ENCODE peak calls at places on chromosomes 7 and 10, in nine cellular contexts. K is neuronal stem cell, J is upper lobe of right lung, T is HCT116, L is bronchial epithelial cell, Y is adipocyte, R is right lobe of liver, S is GM06990, I is keratinocyte. P is an unnamed sample. For H3K36me3, the result is how much of the 10 kb centered on the place peaks cover.

GRCh38 chr7:8271960-8272359 is 10.0 kb upstream of the ICA1 start:
- DNase-seq in Y (no peak), T (no peak), R (no peak), K (no peak), I (no peak), S (no peak), L (no peak), J (no peak), P (no peak)

GRCh38 chr10:110509560-110509959 is 11.9 kb downstream of the DUSP5 start:
- DNase-seq in S (no peak), I (no peak), T (no peak), R (no peak), J (no peak), Y (no peak), K (no peak), L (no peak), P (no peak)

GRCh38 chr10:114779803-114780609 is 41.6 kb upstream of the FHIP2A start:
- DNase-seq in I (peak), K (peak), R (no peak), L (peak), S (no peak), T (peak), Y (peak), J (no peak), P (peak)

GRCh38 chr7:134605978-134606923 is 40.4 kb upstream of the BPGM start:
- DNase-seq in K (peak), Y (peak), T (peak), L (peak), J (no peak), I (no peak), S (no peak), R (peak), P (no peak)

GRCh38 chr10:86888585-86889381 is 68.6 kb downstream of the MMRN2 start:
- DNase-seq in L (peak), R (no peak), I (no peak), K (no peak), J (no peak), Y (peak), T (no peak), S (peak), P (peak)

GRCh38 chr7:132783824-132784223 is 207.6 kb upstream of the PLXNA4 start:
- DNase-seq in T (peak), J (no peak), I (peak), S (no peak), Y (peak), K (no peak), R (no peak), L (peak), P (peak)

GRCh38 chr7:45684910-45685618 is 110.9 kb downstream of the ADCY1 start:
- DNase-seq in J (peak), I (no peak), S (no peak), K (no peak), R (peak), Y (no peak), T (no peak), L (no peak), P (no peak)

GRCh38 chr10:117007080-117007479 is 2.1 kb upstream of the SHTN1 start:
- DNase-seq in L (peak), J (no peak), R (no peak), Y (peak), I (peak), K (no peak), S (no peak), T (peak), P (peak)

GRCh38 chr10:4283841-4284610 is 499.0 kb upstream of the KLF6 start:
- DNase-seq in K (no peak), L (no peak), S (no peak), Y (peak), R (no peak), J (no peak), I (no peak), T (no peak), P (peak)

GRCh38 chr7:78691584-78691983 is 761.9 kb downstream of the MAGI2 start:
- DNase-seq in L (no peak), R (no peak), Y (no peak), S (no peak), J (no peak), K (no peak), T (no peak), I (no peak), P (no peak)

GRCh38 chr10:101031128-101031795 is at the start of the genes PDZD7 and SFXN3:
- DNase-seq in J (peak), R (peak), Y (peak), S (peak), L (peak), K (peak), T (peak), I (no peak), P (peak)

GRCh38 chr10:132809237-132810140 is 23.5 kb upstream of the NKX6-2 start:
- DNase-seq in Y (no peak), R (no peak), I (no peak), L (no peak), K (no peak), S (no peak), T (no peak), J (no peak), P (no peak)

GRCh38 chr7:94883676-94884075 is 23.7 kb upstream of the PPP1R9A start:
- DNase-seq in K (no peak), T (no peak), I (no peak), Y (no peak), L (no peak), R (no peak), J (no peak), S (no peak), P (no peak)

GRCh38 chr7:27377988-27378387 is 135.4 kb downstream of the EVX1 start:
- DNase-seq in Y (no peak), T (no peak), S (no peak), K (no peak), I (no peak), J (no peak), L (no peak), R (no peak), P (no peak)

GRCh38 chr10:79386637-79387465 is 39.6 kb downstream of the PPIF start:
- DNase-seq in L (no peak), J (peak), S (no peak), K (no peak), I (no peak), R (peak), Y (no peak), T (no peak), P (no peak)

GRCh38 chr10:70753841-70754621 is 31.1 kb downstream of the TBATA start:
- DNase-seq in R (no peak), I (no peak), L (no peak), J (peak), Y (peak), S (no peak), T (no peak), K (no peak), P (no peak)

GRCh38 chr7:144416341-144416740 is 12.8 kb upstream of the NOBOX start:
- DNase-seq in R (no peak), S (no peak), J (no peak), Y (no peak), K (no peak), I (peak), L (peak), T (no peak), P (no peak)

GRCh38 chr7:110914263-110914662 is 176.7 kb upstream of the LRRN3 start:
- DNase-seq in K (no peak), S (no peak), T (no peak), R (no peak), Y (no peak), J (no peak), L (no peak), I (no peak), P (no peak)

GRCh38 chr10:97759981-97760345 is 11.8 kb downstream of the SFRP5 start:
- DNase-seq in S (no peak), T (no peak), K (no peak), R (no peak), L (no peak), I (no peak), J (peak), Y (no peak), P (no peak)

GRCh38 chr10:22325272-22325947 is 4.5 kb downstream of the BMI1 start:
- DNase-seq in K (peak), S (peak), I (no peak), L (no peak), Y (peak), J (peak), R (peak), T (no peak), P (no peak)

GRCh38 chr10:23197416-23197861 is 5.3 kb downstream of the PTF1A start:
- DNase-seq in I (no peak), L (no peak), J (no peak), T (no peak), Y (no peak), S (no peak), R (no peak), K (no peak), P (no peak)

GRCh38 chr7:90931996-90932912 is 332.0 kb upstream of the FZD1 start:
- DNase-seq in T (no peak), Y (no peak), K (no peak), L (no peak), I (no peak), R (no peak), S (peak), J (no peak), P (no peak)

GRCh38 chr10:99382181-99382580 is 48.2 kb downstream of the GOT1 start:
- DNase-seq in I (no peak), S (no peak), L (no peak), T (no peak), J (no peak), R (no peak), Y (no peak), K (no peak), P (no peak)

GRCh38 chr7:157612664-157613561 is 276.1 kb downstream of the DNAJB6 start:
- DNase-seq in Y (no peak), S (no peak), R (no peak), J (peak), I (no peak), T (no peak), K (no peak), L (no peak), P (no peak)

GRCh38 chr10:3066317-3066931 is 924 bp upstream of the PFKP start:
- DNase-seq in K (no peak), T (no peak), I (no peak), Y (no peak), S (no peak), R (no peak), L (no peak), J (no peak), P (no peak)

GRCh38 chr10:3877092-3878000 is 92.3 kb upstream of the KLF6 start:
- DNase-seq in Y (peak), R (no peak), S (no peak), L (peak), I (no peak), T (no peak), J (no peak), K (no peak), P (no peak)

DNA sequence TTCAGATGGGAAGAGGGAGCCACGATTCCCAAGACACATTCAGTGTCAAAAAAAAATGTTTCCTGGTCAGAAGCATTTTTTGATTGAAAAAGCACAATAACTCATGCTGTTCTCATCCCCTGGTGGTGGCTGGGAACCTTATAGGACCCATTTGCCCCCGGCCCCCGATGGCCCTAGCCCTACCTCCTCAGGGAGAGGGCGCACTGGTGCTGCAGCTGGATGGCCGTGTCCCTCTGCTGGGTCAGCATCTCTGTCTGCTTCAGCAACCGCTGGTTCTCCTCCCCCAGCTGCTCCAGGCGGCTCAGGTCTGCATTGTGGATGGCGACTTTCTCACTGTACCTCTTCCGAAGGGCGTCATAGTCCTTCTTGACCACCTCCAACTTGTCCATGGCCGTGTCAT is 83.3 kb downstream of the DLG5 start:
- DNase-seq in I (no peak), J (no peak), T (no peak), L (no peak), S (no peak), Y (no peak), R (no peak), K (no peak), P (no peak)
- H3K36me3 ChIP-seq in I (half or more), J (under half), T (under half), L (under half), S (under half), Y (under half), R (under half), K (under half), P (under half)

GRCh38 chr7:136071106-136071505 is 93.9 kb upstream of the MTPN start:
- DNase-seq in S (no peak), K (no peak), R (no peak), J (no peak), I (no peak), T (no peak), L (no peak), Y (no peak), P (no peak)
- H3K36me3 ChIP-seq in S (under half), K (under half), R (under half), J (under half), I (under half), T (under half), L (under half), Y (under half), P (under half)

DNA sequence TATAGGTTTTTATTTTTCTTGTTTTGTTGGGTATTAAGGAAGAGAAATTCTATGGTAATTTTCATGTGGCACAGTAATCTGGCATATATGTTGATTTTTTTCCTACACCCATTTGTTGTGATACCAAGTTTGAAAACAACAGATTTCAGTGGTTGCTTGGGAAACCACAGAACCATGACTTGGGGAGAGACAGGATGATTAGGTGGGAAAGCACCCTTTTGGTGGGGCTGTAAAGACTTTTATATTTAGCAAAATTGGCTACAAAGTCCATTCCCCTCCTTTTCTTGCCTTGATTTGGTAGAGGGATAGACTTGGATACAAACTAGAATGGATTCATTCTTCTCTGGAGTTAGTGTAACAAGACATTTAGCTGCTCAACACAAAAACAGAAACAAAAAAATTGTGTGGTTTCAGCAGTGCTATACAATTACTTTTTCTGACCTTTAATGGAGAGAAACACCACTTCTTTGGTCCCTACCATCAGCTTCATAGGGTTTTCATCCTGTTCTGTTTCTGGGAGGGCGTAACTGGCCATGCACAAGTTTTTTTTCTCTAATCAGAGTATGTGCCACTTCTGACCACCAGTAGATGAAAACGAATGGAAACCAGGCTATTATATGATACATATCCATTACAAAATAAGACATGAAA is 52.7 kb downstream of the FIGNL1 start:
- DNase-seq in R (no peak), J (no peak), L (no peak), Y (no peak), T (no peak), I (no peak), S (no peak), K (no peak), P (no peak)
- H3K36me3 ChIP-seq in R (under half), J (under half), L (under half), Y (under half), T (under half), I (under half), S (under half), K (under half), P (under half)

GRCh38 chr10:10727812-10728211 is 289.9 kb upstream of the CELF2 start:
- DNase-seq in R (no peak), Y (no peak), L (no peak), I (no peak), T (no peak), K (no peak), S (no peak), J (no peak), P (no peak)

GRCh38 chr10:10722422-10722821 is 295.2 kb upstream of the CELF2 start:
- DNase-seq in L (no peak), I (no peak), K (no peak), S (no peak), J (no peak), R (no peak), Y (peak), T (no peak), P (no peak)

GRCh38 chr10:10730644-10731043 is 287.0 kb upstream of the CELF2 start:
- DNase-seq in T (no peak), R (no peak), I (no peak), L (no peak), Y (no peak), J (no peak), K (no peak), S (no peak), P (no peak)

GRCh38 chr10:10725196-10725595 is 292.5 kb upstream of the CELF2 start:
- DNase-seq in R (no peak), I (no peak), L (no peak), S (no peak), T (no peak), J (no peak), Y (no peak), K (no peak), P (no peak)

GRCh38 chr10:10726101-10726500 is 291.6 kb upstream of the CELF2 start:
- DNase-seq in I (no peak), L (no peak), K (no peak), R (no peak), S (no peak), Y (no peak), J (no peak), T (no peak), P (no peak)
- H3K36me3 ChIP-seq in I (under half), L (under half), K (under half), R (under half), S (under half), Y (under half), J (under half), T (under half), P (under half)

GRCh38 chr7:50655020-50655419 is 89.8 kb upstream of the DDC start:
- DNase-seq in T (no peak), S (no peak), K (no peak), L (no peak), R (no peak), Y (no peak), J (no peak), I (no peak), P (no peak)

GRCh38 chr7:50652400-50653115 is 87.4 kb upstream of the DDC start:
- DNase-seq in L (no peak), J (no peak), T (no peak), K (no peak), Y (no peak), I (no peak), S (no peak), R (peak), P (no peak)

GRCh38 chr7:50651227-50651989 is 86.2 kb upstream of the DDC start:
- DNase-seq in J (no peak), K (no peak), S (no peak), L (peak), T (no peak), R (peak), I (no peak), Y (no peak), P (no peak)

GRCh38 chr7:50653997-50654425 is 88.8 kb upstream of the DDC start:
- DNase-seq in J (no peak), Y (no peak), T (no peak), L (no peak), R (peak), S (no peak), K (no peak), I (no peak), P (no peak)

GRCh38 chr7:50653116-50653854 is 88.1 kb upstream of the DDC start:
- DNase-seq in Y (peak), R (peak), L (no peak), I (no peak), T (no peak), J (no peak), S (no peak), K (no peak), P (no peak)
- H3K36me3 ChIP-seq in Y (under half), R (under half), L (under half), I (under half), T (under half), J (under half), S (under half), K (under half), P (under half)

GRCh38 chr7:116675812-116676355 is 3.9 kb downstream of the MET start:
- DNase-seq in K (no peak), I (no peak), L (no peak), Y (no peak), J (no peak), S (no peak), T (no peak), R (no peak), P (no peak)
- H3K36me3 ChIP-seq in K (under half), I (under half), L (under half), Y (under half), J (under half), S (under half), T (under half), R (under half), P (under half)

GRCh38 chr10:920450-920849 is 11.1 kb downstream of the LARP4B start:
- DNase-seq in J (no peak), L (no peak), Y (no peak), S (no peak), T (no peak), R (no peak), K (no peak), I (no peak), P (no peak)
- H3K36me3 ChIP-seq in J (under half), L (under half), Y (under half), S (under half), T (under half), R (under half), K (under half), I (under half), P (under half)

DNA sequence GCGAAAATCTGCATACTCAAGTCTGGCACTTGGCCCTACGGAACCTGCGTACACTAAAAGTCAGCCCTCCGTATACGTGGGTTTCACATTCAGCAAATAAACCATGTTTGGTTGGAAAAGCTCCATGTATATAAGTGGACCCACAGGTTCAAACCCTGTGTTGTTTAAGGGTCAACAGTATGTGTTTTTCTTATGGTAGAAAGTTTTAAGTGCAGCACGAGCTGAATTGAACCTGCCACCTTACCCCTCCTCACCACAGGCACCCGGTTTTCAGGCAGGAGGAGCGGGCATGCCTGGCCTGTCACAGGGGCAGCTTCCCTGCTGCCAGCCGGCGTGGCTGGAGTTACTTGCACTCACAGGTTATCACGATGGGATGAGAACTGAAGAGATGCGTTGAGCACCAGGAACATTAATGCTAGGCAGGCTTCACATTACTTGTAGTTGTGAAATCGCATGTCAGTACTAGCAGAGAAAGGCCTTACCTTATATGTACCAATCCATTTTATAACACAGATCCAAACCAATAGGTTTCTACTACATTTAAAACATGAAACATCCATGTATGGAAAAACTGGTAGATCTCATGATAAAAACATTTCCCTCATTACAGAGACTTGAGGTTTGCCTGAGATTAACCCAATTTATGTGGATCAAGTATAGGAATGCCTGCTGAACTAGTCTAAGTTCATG is 12.9 kb downstream of the INSIG1 start:
- DNase-seq in S (no peak), Y (no peak), I (no peak), T (no peak), L (peak), J (no peak), K (no peak), R (no peak), P (no peak)
- H3K36me3 ChIP-seq in S (under half), Y (half or more), I (under half), T (under half), L (under half), J (under half), K (under half), R (under half), P (under half)

DNA sequence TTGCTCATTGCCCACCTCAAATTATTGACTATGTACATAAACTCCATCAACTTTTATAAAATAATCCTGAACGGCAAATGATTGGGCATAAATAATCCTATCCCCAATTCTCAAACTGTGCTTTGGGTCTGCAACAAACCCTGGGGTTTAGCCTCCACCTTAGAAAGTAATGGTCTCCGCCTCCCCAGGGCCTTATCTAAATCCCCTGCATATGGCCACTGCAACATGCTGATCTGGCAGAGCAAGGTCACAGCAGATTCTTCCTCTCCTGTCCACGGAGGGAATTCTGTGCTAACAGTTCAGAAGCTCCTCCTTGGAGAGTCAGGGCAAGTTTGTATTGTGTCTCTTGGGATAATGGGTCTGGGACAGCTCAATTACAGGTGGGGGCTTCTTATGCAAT is 18.4 kb downstream of the FXYD4 start:
- DNase-seq in L (no peak), K (no peak), S (no peak), T (no peak), R (no peak), I (no peak), Y (no peak), J (no peak), P (no peak)
- H3K36me3 ChIP-seq in L (under half), K (under half), S (under half), T (half or more), R (half or more), I (half or more), Y (half or more), J (half or more), P (under half)

P was measured in BJ.